ENCODE peak calls at places on chromosomes 5 and 9, in five cellular contexts. Z is endothelial cell of umbilical vein, Q is ovary, S is HCT116, N is A549. W is an unnamed sample.

GRCh38 chr5:147821791-147822190 is 9.7 kb downstream of the SPINK1 start:
- DNase-seq in Z (no peak), S (no peak), Q (no peak), N (no peak), W (no peak)

GRCh38 chr5:38697013-38697412 is 140.6 kb upstream of the LIFR start:
- DNase-seq in Z (peak; percentile 16), S (no peak), Q (no peak), N (no peak), W (no peak)

GRCh38 chr9:14910178-14910805 is at the start of gene FREM1:
- DNase-seq in S (no peak), Z (peak; percentile 19), Q (peak; percentile 31), N (no peak), W (no peak)

GRCh38 chr5:164119806-164120440 is 614.5 kb downstream of the MAT2B start:
- DNase-seq in N (no peak), S (no peak), Q (no peak), Z (peak; percentile 50), W (no peak)

GRCh38 chr5:147530801-147531389 is 21.0 kb upstream of the DPYSL3 start:
- DNase-seq in N (peak; percentile 55), Z (peak; percentile 85), S (no peak), Q (no peak), W (peak; percentile 53)

GRCh38 chr5:171619744-171620143 is 165.9 kb upstream of the SMIM23 start:
- DNase-seq in Q (no peak), S (no peak), N (no peak), Z (no peak), W (no peak)

GRCh38 chr5:153211052-153211451 is 279.4 kb upstream of the GRIA1 start:
- DNase-seq in N (no peak), Z (no peak), Q (no peak), S (no peak), W (no peak)

GRCh38 chr9:36791204-36791948 is 218.7 kb downstream of the MELK start:
- DNase-seq in N (no peak), Z (no peak), S (no peak), Q (no peak), W (no peak)

GRCh38 chr5:150431048-150431447 is 18.3 kb upstream of the CD74 start:
- DNase-seq in S (no peak), Q (no peak), Z (no peak), N (no peak), W (no peak)

GRCh38 chr5:121503111-121503840 is 348.4 kb upstream of the FTMT start:
- DNase-seq in N (no peak), S (peak; percentile 41), Z (peak; percentile 24), Q (no peak), W (no peak)

GRCh38 chr5:36367524-36367923 is 65.8 kb upstream of the RANBP3L start:
- DNase-seq in S (no peak), N (no peak), Z (no peak), Q (no peak), W (no peak)

GRCh38 chr5:17094830-17095229 is 122.6 kb upstream of the BASP1 start:
- DNase-seq in S (no peak), Q (no peak), N (no peak), Z (no peak), W (no peak)

GRCh38 chr5:154779105-154779504 is 23.9 kb downstream of the LARP1 start:
- DNase-seq in Z (no peak), Q (no peak), S (peak; percentile 57), N (peak; percentile 61), W (peak; percentile 64)

GRCh38 chr5:149413477-149414210 is 34.6 kb upstream of the IL17B start:
- DNase-seq in S (no peak), Q (no peak), N (no peak), Z (no peak), W (no peak)

GRCh38 chr5:13957032-13957645 is 12.7 kb upstream of the DNAH5 start:
- DNase-seq in Q (no peak), Z (peak; percentile 66), N (peak; percentile 44), S (peak; percentile 41), W (peak; percentile 37)

GRCh38 chr5:174550026-174550425 is 174.4 kb upstream of the MSX2 start:
- DNase-seq in Q (no peak), Z (no peak), N (no peak), S (no peak), W (no peak)

GRCh38 chr5:174547814-174548213 is 176.6 kb upstream of the MSX2 start:
- DNase-seq in Q (no peak), S (no peak), N (no peak), Z (no peak), W (no peak)

GRCh38 chr5:174545926-174546325 is 178.5 kb upstream of the MSX2 start:
- DNase-seq in N (no peak), Z (no peak), S (no peak), Q (no peak), W (no peak)

GRCh38 chr5:174552428-174552827 is 172.0 kb upstream of the MSX2 start:
- DNase-seq in N (no peak), Z (no peak), S (no peak), Q (no peak), W (no peak)

GRCh38 chr5:174549254-174549653 is 175.1 kb upstream of the MSX2 start:
- DNase-seq in Q (no peak), N (no peak), Z (no peak), S (no peak), W (no peak)
- TF ChIP-seq POLR2A in Q (no peak), N (no peak), Z (no peak), S (no peak), W (no peak)

GRCh38 chr9:86102626-86103025 is 3.3 kb upstream of the GOLM1 start:
- DNase-seq in Q (no peak), S (no peak), N (no peak), Z (no peak), W (no peak)

GRCh38 chr9:86096382-86096781 is 3.0 kb downstream of the GOLM1 start:
- DNase-seq in Q (no peak), N (no peak), S (no peak), Z (no peak), W (no peak)

GRCh38 chr9:86097510-86098224 is 1.7 kb downstream of the GOLM1 start:
- DNase-seq in N (no peak), S (no peak), Q (no peak), Z (no peak), W (no peak)

GRCh38 chr9:86099695-86100364 is 472 bp upstream of the GOLM1 start:
- DNase-seq in Q (peak; percentile 41), Z (peak; percentile 50), S (peak; percentile 57), N (peak; percentile 77), W (no peak)

DNA sequence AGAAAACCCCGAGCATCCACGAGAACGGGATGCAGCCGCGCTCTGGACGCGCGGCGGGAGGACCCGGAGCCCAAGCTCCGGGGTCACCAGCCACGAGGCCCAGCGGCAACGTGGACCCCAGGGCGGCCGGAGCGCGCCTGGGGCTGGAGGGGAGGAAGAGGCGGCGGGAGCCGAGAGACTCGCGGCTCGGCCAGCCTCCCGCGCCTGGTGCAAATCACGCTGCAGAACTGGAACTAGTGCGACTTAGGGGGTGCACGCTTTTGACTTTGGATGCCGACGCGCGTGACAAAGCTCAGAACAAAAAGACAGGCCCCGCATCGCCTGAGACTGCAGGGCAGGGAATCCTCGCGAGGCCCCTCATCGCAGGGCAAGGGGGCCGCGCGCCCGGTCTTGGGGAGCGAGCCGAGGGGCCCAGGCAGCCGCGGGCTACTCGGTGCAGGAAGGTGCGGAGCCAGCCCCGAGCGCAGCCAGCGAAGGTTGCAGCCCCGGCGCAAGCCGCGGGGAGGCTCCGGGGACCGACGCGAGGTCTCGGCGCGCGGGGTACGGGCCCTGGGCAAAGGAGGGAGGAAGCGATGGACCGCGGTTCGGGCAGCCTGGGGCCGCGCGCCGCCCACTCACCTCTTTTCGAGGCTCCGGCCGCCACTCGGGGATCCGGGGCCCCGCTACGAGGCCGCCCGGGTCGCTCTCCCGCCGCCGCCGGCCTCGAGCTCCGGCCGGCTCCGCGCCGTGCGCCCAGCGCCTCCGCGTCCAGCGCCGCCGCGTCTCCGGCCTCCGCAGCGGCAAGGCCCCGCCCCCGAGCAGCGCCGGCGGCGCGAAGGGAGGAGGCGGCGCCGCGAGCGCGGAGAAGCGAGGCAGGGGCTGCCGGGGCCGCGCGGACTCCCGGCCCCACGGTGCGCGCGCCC is at the start of gene GOLM1:
- DNase-seq in S (no peak), Q (peak; percentile 64), Z (peak; percentile 58), N (peak; percentile 56), W (peak; percentile 86)
- TF ChIP-seq POLR2A in S (peak; percentile 82), Q (no peak), Z (peak; percentile 43), N (peak; percentile 60), W (peak; percentile 73)

DNA sequence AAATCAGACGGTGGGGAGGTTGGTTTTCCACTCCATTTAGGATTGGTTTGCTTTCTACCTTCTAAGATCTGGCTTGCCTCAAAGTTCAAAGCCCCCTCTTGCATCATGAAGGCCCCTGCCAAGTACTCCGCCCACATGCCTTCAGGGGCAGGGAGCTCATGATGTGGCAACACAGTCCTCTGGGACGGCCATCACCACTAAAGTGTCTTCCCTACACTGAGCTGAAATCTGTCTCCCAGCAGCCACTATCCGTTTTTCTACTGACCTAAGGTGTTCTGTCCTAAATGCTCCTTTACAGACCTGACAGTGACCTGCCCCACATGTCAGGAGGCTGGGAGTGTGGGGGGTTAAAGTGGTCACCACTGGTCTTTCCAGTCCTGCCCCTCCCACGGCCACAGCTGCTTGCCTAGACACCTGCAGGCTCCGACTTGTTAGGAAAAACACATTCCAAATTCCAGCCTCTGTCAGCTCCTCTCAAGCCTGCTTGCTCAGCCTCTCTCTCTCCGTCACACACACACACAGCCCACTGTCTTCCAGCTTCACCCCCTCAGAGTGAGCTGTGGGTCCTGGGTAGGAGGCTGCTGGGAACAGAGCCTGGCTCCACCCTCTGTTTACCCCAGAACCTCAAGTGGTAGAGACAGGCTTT is 44.9 kb downstream of the SHB start:
- DNase-seq in N (no peak), Q (no peak), Z (peak; percentile 22), S (no peak), W (no peak)
- TF ChIP-seq POLR2A in N (no peak), Q (no peak), Z (no peak), S (no peak), W (no peak)

GRCh38 chr5:83471405-83472212 is at the start of gene VCAN:
- DNase-seq in Q (peak; percentile 15), Z (no peak), N (peak; percentile 40), S (peak; percentile 53), W (no peak)
- TF ChIP-seq POLR2A in Q (no peak), Z (no peak), N (peak; percentile 27), S (peak; percentile 36), W (no peak)

DNA sequence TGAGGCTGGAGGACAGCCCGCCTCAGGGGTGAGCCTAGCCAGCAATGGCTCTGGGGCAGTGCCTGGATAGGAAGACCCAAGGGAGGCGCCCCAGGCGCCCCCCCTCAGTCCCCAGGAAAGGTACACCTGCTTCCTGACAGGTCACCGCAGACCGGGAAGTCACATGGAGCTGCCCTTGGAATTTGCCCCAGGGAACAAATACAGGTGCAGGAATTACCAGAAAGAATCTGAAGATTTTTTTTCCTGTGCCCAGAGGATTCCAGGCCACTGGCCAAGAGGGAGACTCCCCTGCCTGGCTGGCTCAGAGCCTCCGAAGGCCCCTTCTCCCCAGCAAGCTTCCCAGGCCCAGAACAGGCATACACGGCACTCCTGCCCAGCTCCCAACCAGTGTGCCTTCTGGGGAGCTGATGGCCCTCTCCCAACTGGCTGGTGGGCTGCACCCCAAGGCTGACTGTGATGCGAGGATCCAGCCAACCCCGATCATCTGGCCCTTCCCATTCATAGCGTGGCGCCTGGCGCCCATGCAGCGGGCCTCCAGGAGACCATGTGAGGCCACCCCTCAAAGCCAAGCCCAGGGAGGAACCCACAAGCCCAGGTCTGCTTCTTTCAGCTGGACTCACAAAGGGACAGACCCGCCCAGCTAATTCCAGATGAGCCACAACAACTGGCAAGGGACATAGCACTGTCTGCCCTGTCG is 2.3 kb downstream of the TPRN start:
- DNase-seq in Q (no peak), Z (no peak), S (no peak), N (no peak), W (no peak)
- TF ChIP-seq POLR2A in Q (no peak), Z (no peak), S (no peak), N (no peak), W (no peak)